ENCODE peak calls at places on chromosomes 5 and 9, in nine cellular contexts. V, N, L, U, M, H, R, G and C are unnamed samples.

GRCh38 chr5:140014751-140015150 is 28.3 kb downstream of the NRG2 start:
- ATAC-seq in V (no peak), N (no peak), L (no peak), U (no peak), M (no peak), H (no peak), R (no peak), G (no peak), C (no peak)

GRCh38 chr5:36768450-36768849 is 108.1 kb upstream of the NIPBL start:
- ATAC-seq in V (no peak), N (no peak), L (no peak), U (no peak), M (no peak), H (no peak), R (no peak), G (no peak), C (no peak)

GRCh38 chr9:16272766-16273165 is 597.7 kb downstream of the BNC2 start:
- ATAC-seq in V (no peak), N (no peak), L (no peak), U (no peak), M (peak; percentile 50), H (no peak), R (no peak), G (no peak), C (no peak)

GRCh38 chr5:11758321-11758720 is 145.9 kb downstream of the CTNND2 start:
- ATAC-seq in V (no peak), N (no peak), L (no peak), U (no peak), M (no peak), H (no peak), R (no peak), G (no peak), C (no peak)

GRCh38 chr5:39955156-39955555 is 530.4 kb upstream of the DAB2 start:
- ATAC-seq in V (no peak), N (no peak), L (no peak), U (no peak), M (no peak), H (no peak), R (no peak), G (no peak), C (no peak)

GRCh38 chr5:95907740-95908706 is 53.6 kb downstream of the ELL2 start:
- ATAC-seq in V (no peak), N (peak; percentile 51), L (no peak), U (no peak), M (no peak), H (no peak), R (no peak), G (no peak), C (peak; percentile 24)

GRCh38 chr5:102856374-102856748 is 101.3 kb downstream of the PAM start:
- ATAC-seq in V (no peak), N (no peak), L (peak; percentile 60), U (no peak), M (peak; percentile 65), H (no peak), R (no peak), G (no peak), C (no peak)

GRCh38 chr5:91319667-91320066 is 63.5 kb downstream of the ARRDC3 start:
- ATAC-seq in V (no peak), N (no peak), L (no peak), U (no peak), M (no peak), H (no peak), R (no peak), G (no peak), C (no peak)

GRCh38 chr9:18447131-18447530 is 26.8 kb upstream of the ADAMTSL1 start:
- ATAC-seq in V (no peak), N (no peak), L (no peak), U (peak; percentile 23), M (no peak), H (no peak), R (no peak), G (no peak), C (no peak)

GRCh38 chr9:2657427-2657826 is 35.8 kb downstream of the VLDLR start:
- ATAC-seq in V (no peak), N (no peak), L (no peak), U (no peak), M (no peak), H (peak; percentile 48), R (no peak), G (no peak), C (no peak)

GRCh38 chr5:14851597-14851996 is 20.0 kb downstream of the ANKH start:
- ATAC-seq in V (no peak), N (no peak), L (no peak), U (no peak), M (no peak), H (no peak), R (no peak), G (no peak), C (no peak)

GRCh38 chr9:133939845-133940244 is 52.3 kb downstream of the VAV2 start:
- ATAC-seq in V (no peak), N (no peak), L (no peak), U (no peak), M (no peak), H (no peak), R (no peak), G (no peak), C (no peak)

GRCh38 chr9:112795946-112796345 is 45.4 kb downstream of the SNX30 start:
- ATAC-seq in V (no peak), N (no peak), L (no peak), U (no peak), M (no peak), H (no peak), R (no peak), G (no peak), C (no peak)

GRCh38 chr9:86176468-86176867 is 77.1 kb upstream of the GOLM1 start:
- ATAC-seq in V (no peak), N (no peak), L (peak; percentile 77), U (peak; percentile 47), M (no peak), H (no peak), R (no peak), G (no peak), C (no peak)

GRCh38 chr5:1155191-1156032 is 43.5 kb upstream of the SLC12A7 start:
- ATAC-seq in V (no peak), N (peak; percentile 54), L (no peak), U (no peak), M (no peak), H (no peak), R (peak; percentile 5), G (peak; percentile 23), C (no peak)

GRCh38 chr9:89357331-89358197 is 39.3 kb downstream of the SECISBP2 start:
- ATAC-seq in V (no peak), N (peak; percentile 95), L (no peak), U (no peak), M (no peak), H (no peak), R (no peak), G (no peak), C (no peak)

GRCh38 chr5:37893414-37894134 is 53.7 kb upstream of the GDNF start:
- ATAC-seq in V (peak; percentile 16), N (no peak), L (no peak), U (no peak), M (no peak), H (no peak), R (no peak), G (no peak), C (no peak)

GRCh38 chr5:5370375-5370774 is 52.1 kb upstream of the ICE1 start:
- ATAC-seq in V (no peak), N (no peak), L (no peak), U (no peak), M (no peak), H (no peak), R (no peak), G (no peak), C (no peak)

GRCh38 chr9:133715866-133716563 is 22.1 kb downstream of the SARDH start:
- ATAC-seq in V (peak; percentile 44), N (peak; percentile 50), L (no peak), U (peak; percentile 10), M (peak; percentile 25), H (peak; percentile 29), R (peak; percentile 35), G (peak; percentile 72), C (no peak)

GRCh38 chr9:109401169-109401989 is 80.5 kb upstream of the EPB41L4B start:
- ATAC-seq in V (peak; percentile 52), N (peak; percentile 100), L (peak; percentile 73), U (peak; percentile 93), M (peak; percentile 52), H (no peak), R (peak; percentile 82), G (peak; percentile 64), C (peak; percentile 50)

GRCh38 chr5:142872217-142872616 is 102.0 kb downstream of the ARHGAP26 start:
- ATAC-seq in V (no peak), N (no peak), L (no peak), U (no peak), M (no peak), H (no peak), R (no peak), G (no peak), C (no peak)

GRCh38 chr5:16152601-16153568 is 26.7 kb downstream of the MARCHF11 start:
- ATAC-seq in V (no peak), N (no peak), L (peak; percentile 32), U (no peak), M (no peak), H (no peak), R (no peak), G (no peak), C (no peak)

GRCh38 chr5:147818290-147818689 is 13.2 kb downstream of the SPINK1 start:
- ATAC-seq in V (no peak), N (no peak), L (no peak), U (peak; percentile 58), M (no peak), H (no peak), R (peak; percentile 69), G (no peak), C (peak; percentile 36)

GRCh38 chr5:93785475-93785874 is 44.1 kb upstream of the POU5F2 start:
- ATAC-seq in V (no peak), N (no peak), L (no peak), U (no peak), M (no peak), H (no peak), R (no peak), G (no peak), C (no peak)

GRCh38 chr5:170300361-170301013 is 2.9 kb upstream of the LCP2 start:
- ATAC-seq in V (peak; percentile 23), N (no peak), L (no peak), U (no peak), M (no peak), H (no peak), R (no peak), G (no peak), C (no peak)

GRCh38 chr9:105973811-105974407 is 279.6 kb downstream of the TMEM38B start:
- ATAC-seq in V (peak; percentile 58), N (no peak), L (no peak), U (no peak), M (no peak), H (no peak), R (no peak), G (no peak), C (no peak)

GRCh38 chr9:136762221-136762691 is 2.1 kb downstream of the LCN15 start:
- ATAC-seq in V (no peak), N (peak; percentile 34), L (no peak), U (no peak), M (no peak), H (no peak), R (no peak), G (no peak), C (no peak)

GRCh38 chr5:1686066-1686802 is 113.4 kb downstream of the MRPL36 start:
- ATAC-seq in V (no peak), N (no peak), L (no peak), U (no peak), M (no peak), H (no peak), R (no peak), G (no peak), C (no peak)

GRCh38 chr9:94554439-94555331 is at the start of gene PCAT7:
- ATAC-seq in V (peak; percentile 88), N (peak; percentile 92), L (peak; percentile 68), U (peak; percentile 96), M (no peak), H (peak; percentile 88), R (peak; percentile 97), G (peak; percentile 65), C (peak; percentile 96)

GRCh38 chr9:123637596-123637939 is 281.6 kb downstream of the CRB2 start:
- ATAC-seq in V (no peak), N (no peak), L (no peak), U (peak; percentile 12), M (no peak), H (no peak), R (peak; percentile 28), G (no peak), C (no peak)

GRCh38 chr9:121185178-121185745 is 16.4 kb downstream of the RAB14 start:
- ATAC-seq in V (no peak), N (no peak), L (no peak), U (no peak), M (no peak), H (peak; percentile 34), R (peak; percentile 51), G (peak; percentile 69), C (no peak)